ENCODE peak calls at places on chromosomes 12 and 14, in eight cellular contexts. One of them, this sample, is unnamed.

GRCh38 chr12:67147447-67147846 is 121.7 kb upstream of the CAND1 start:
- DNase-seq in retinal pigment epithelial cell: no peak
- DNase-seq in SK-N-SH: no peak
- DNase-seq in AG10803: no peak
- DNase-seq in OCI-LY7: no peak
- DNase-seq in heart left ventricle: no peak
- DNase-seq in astrocyte of the cerebellum: no peak
- DNase-seq in heart right ventricle: no peak
- DNase-seq in this sample: no peak

GRCh38 chr14:59093889-59094288 is 94.6 kb upstream of the DAAM1 start:
- DNase-seq in retinal pigment epithelial cell: no peak
- DNase-seq in SK-N-SH: peak; percentile 32
- DNase-seq in AG10803: peak; percentile 6
- DNase-seq in OCI-LY7: no peak
- DNase-seq in heart left ventricle: no peak
- DNase-seq in astrocyte of the cerebellum: no peak
- DNase-seq in heart right ventricle: no peak
- DNase-seq in this sample: no peak

GRCh38 chr14:57057803-57058202 is 210.9 kb downstream of the EXOC5 start:
- DNase-seq in retinal pigment epithelial cell: no peak
- DNase-seq in SK-N-SH: no peak
- DNase-seq in AG10803: no peak
- DNase-seq in OCI-LY7: no peak
- DNase-seq in heart left ventricle: no peak
- DNase-seq in astrocyte of the cerebellum: no peak
- DNase-seq in heart right ventricle: no peak
- DNase-seq in this sample: no peak

GRCh38 chr14:28759056-28759657 is 7.4 kb upstream of the FOXG1 start:
- DNase-seq in retinal pigment epithelial cell: no peak
- DNase-seq in SK-N-SH: no peak
- DNase-seq in AG10803: no peak
- DNase-seq in OCI-LY7: no peak
- DNase-seq in heart left ventricle: no peak
- DNase-seq in astrocyte of the cerebellum: no peak
- DNase-seq in heart right ventricle: no peak
- DNase-seq in this sample: no peak

GRCh38 chr14:68982581-68982980 is 3.5 kb upstream of the ACTN1 start:
- DNase-seq in retinal pigment epithelial cell: no peak
- DNase-seq in SK-N-SH: no peak
- DNase-seq in AG10803: peak; percentile 73
- DNase-seq in OCI-LY7: no peak
- DNase-seq in heart left ventricle: no peak
- DNase-seq in astrocyte of the cerebellum: no peak
- DNase-seq in heart right ventricle: no peak
- DNase-seq in this sample: no peak

GRCh38 chr14:88904864-88905263 is 80.4 kb downstream of the TTC8 start:
- DNase-seq in retinal pigment epithelial cell: peak; percentile 4
- DNase-seq in SK-N-SH: peak; percentile 26
- DNase-seq in AG10803: peak; percentile 65
- DNase-seq in OCI-LY7: no peak
- DNase-seq in heart left ventricle: no peak
- DNase-seq in astrocyte of the cerebellum: peak; percentile 19
- DNase-seq in heart right ventricle: no peak
- DNase-seq in this sample: no peak

GRCh38 chr14:80135305-80136088 is 75.8 kb downstream of the DIO2 start:
- DNase-seq in retinal pigment epithelial cell: no peak
- DNase-seq in SK-N-SH: no peak
- DNase-seq in AG10803: no peak
- DNase-seq in OCI-LY7: no peak
- DNase-seq in heart left ventricle: no peak
- DNase-seq in astrocyte of the cerebellum: no peak
- DNase-seq in heart right ventricle: peak; percentile 26
- DNase-seq in this sample: no peak

GRCh38 chr14:95536036-95536577 is 1.3 kb downstream of the GLRX5 start:
- DNase-seq in retinal pigment epithelial cell: no peak
- DNase-seq in SK-N-SH: no peak
- DNase-seq in AG10803: no peak
- DNase-seq in OCI-LY7: no peak
- DNase-seq in heart left ventricle: no peak
- DNase-seq in astrocyte of the cerebellum: no peak
- DNase-seq in heart right ventricle: no peak
- DNase-seq in this sample: no peak

GRCh38 chr12:95326450-95326849 is 108.8 kb downstream of the VEZT start:
- DNase-seq in retinal pigment epithelial cell: peak; percentile 41
- DNase-seq in SK-N-SH: no peak
- DNase-seq in AG10803: peak; percentile 56
- DNase-seq in OCI-LY7: no peak
- DNase-seq in heart left ventricle: no peak
- DNase-seq in astrocyte of the cerebellum: no peak
- DNase-seq in heart right ventricle: no peak
- DNase-seq in this sample: no peak

GRCh38 chr12:109763201-109763841 is 49.7 kb downstream of the FAM222A start:
- DNase-seq in retinal pigment epithelial cell: peak; percentile 3
- DNase-seq in SK-N-SH: no peak
- DNase-seq in AG10803: peak; percentile 38
- DNase-seq in OCI-LY7: no peak
- DNase-seq in heart left ventricle: no peak
- DNase-seq in astrocyte of the cerebellum: no peak
- DNase-seq in heart right ventricle: no peak
- DNase-seq in this sample: peak; percentile 42

GRCh38 chr12:15749937-15750336 is 39.3 kb downstream of the EPS8 start:
- DNase-seq in retinal pigment epithelial cell: no peak
- DNase-seq in SK-N-SH: no peak
- DNase-seq in AG10803: no peak
- DNase-seq in OCI-LY7: no peak
- DNase-seq in heart left ventricle: no peak
- DNase-seq in astrocyte of the cerebellum: no peak
- DNase-seq in heart right ventricle: no peak
- DNase-seq in this sample: no peak

GRCh38 chr12:101823891-101824290 is 6.9 kb downstream of the GNPTAB start:
- DNase-seq in retinal pigment epithelial cell: no peak
- DNase-seq in SK-N-SH: peak; percentile 71
- DNase-seq in AG10803: peak; percentile 17
- DNase-seq in OCI-LY7: peak; percentile 93
- DNase-seq in heart left ventricle: peak; percentile 66
- DNase-seq in astrocyte of the cerebellum: no peak
- DNase-seq in heart right ventricle: peak; percentile 74
- DNase-seq in this sample: peak; percentile 24

GRCh38 chr12:53975816-53976152 is 1.0 kb upstream of the HOTAIR start:
- DNase-seq in retinal pigment epithelial cell: no peak
- DNase-seq in SK-N-SH: no peak
- DNase-seq in AG10803: no peak
- DNase-seq in OCI-LY7: no peak
- DNase-seq in heart left ventricle: no peak
- DNase-seq in astrocyte of the cerebellum: no peak
- DNase-seq in heart right ventricle: no peak
- DNase-seq in this sample: no peak

GRCh38 chr14:101225116-101225728 is 321.7 kb upstream of the RTL1 start:
- DNase-seq in retinal pigment epithelial cell: no peak
- DNase-seq in SK-N-SH: no peak
- DNase-seq in AG10803: no peak
- DNase-seq in OCI-LY7: no peak
- DNase-seq in heart left ventricle: no peak
- DNase-seq in astrocyte of the cerebellum: no peak
- DNase-seq in heart right ventricle: no peak
- DNase-seq in this sample: no peak

GRCh38 chr12:8947737-8948136 is 1.7 kb downstream of the M6PR start:
- DNase-seq in retinal pigment epithelial cell: no peak
- DNase-seq in SK-N-SH: no peak
- DNase-seq in AG10803: no peak
- DNase-seq in OCI-LY7: peak; percentile 22
- DNase-seq in heart left ventricle: no peak
- DNase-seq in astrocyte of the cerebellum: no peak
- DNase-seq in heart right ventricle: no peak
- DNase-seq in this sample: no peak
- H3K4me3 ChIP-seq in retinal pigment epithelial cell: peak overlapping the region; percentile 97
- H3K4me3 ChIP-seq in SK-N-SH: peak overlapping the region; percentile 97
- H3K4me3 ChIP-seq in AG10803: no peak overlapping the region
- H3K4me3 ChIP-seq in OCI-LY7: peak overlapping the region; percentile 88
- H3K4me3 ChIP-seq in heart left ventricle: no peak overlapping the region
- H3K4me3 ChIP-seq in astrocyte of the cerebellum: no peak overlapping the region
- H3K4me3 ChIP-seq in heart right ventricle: no peak overlapping the region
- H3K4me3 ChIP-seq in this sample: peak overlapping the region; percentile 88

GRCh38 chr12:78269620-78270019 is 438.9 kb downstream of the NAV3 start:
- DNase-seq in retinal pigment epithelial cell: no peak
- DNase-seq in SK-N-SH: no peak
- DNase-seq in AG10803: peak; percentile 11
- DNase-seq in OCI-LY7: no peak
- DNase-seq in heart left ventricle: no peak
- DNase-seq in astrocyte of the cerebellum: no peak
- DNase-seq in heart right ventricle: no peak
- DNase-seq in this sample: no peak
- H3K4me3 ChIP-seq in retinal pigment epithelial cell: no peak overlapping the region
- H3K4me3 ChIP-seq in SK-N-SH: no peak overlapping the region
- H3K4me3 ChIP-seq in AG10803: no peak overlapping the region
- H3K4me3 ChIP-seq in OCI-LY7: no peak overlapping the region
- H3K4me3 ChIP-seq in heart left ventricle: no peak overlapping the region
- H3K4me3 ChIP-seq in astrocyte of the cerebellum: no peak overlapping the region
- H3K4me3 ChIP-seq in heart right ventricle: no peak overlapping the region
- H3K4me3 ChIP-seq in this sample: no peak overlapping the region

GRCh38 chr12:126837697-126838096 is 1429.3 kb upstream of the TMEM132C start:
- DNase-seq in retinal pigment epithelial cell: no peak
- DNase-seq in SK-N-SH: no peak
- DNase-seq in AG10803: no peak
- DNase-seq in OCI-LY7: no peak
- DNase-seq in heart left ventricle: no peak
- DNase-seq in astrocyte of the cerebellum: no peak
- DNase-seq in heart right ventricle: no peak
- DNase-seq in this sample: no peak
- H3K4me3 ChIP-seq in retinal pigment epithelial cell: no peak overlapping the region
- H3K4me3 ChIP-seq in SK-N-SH: no peak overlapping the region
- H3K4me3 ChIP-seq in AG10803: no peak overlapping the region
- H3K4me3 ChIP-seq in OCI-LY7: no peak overlapping the region
- H3K4me3 ChIP-seq in heart left ventricle: no peak overlapping the region
- H3K4me3 ChIP-seq in astrocyte of the cerebellum: no peak overlapping the region
- H3K4me3 ChIP-seq in heart right ventricle: no peak overlapping the region
- H3K4me3 ChIP-seq in this sample: no peak overlapping the region

DNA sequence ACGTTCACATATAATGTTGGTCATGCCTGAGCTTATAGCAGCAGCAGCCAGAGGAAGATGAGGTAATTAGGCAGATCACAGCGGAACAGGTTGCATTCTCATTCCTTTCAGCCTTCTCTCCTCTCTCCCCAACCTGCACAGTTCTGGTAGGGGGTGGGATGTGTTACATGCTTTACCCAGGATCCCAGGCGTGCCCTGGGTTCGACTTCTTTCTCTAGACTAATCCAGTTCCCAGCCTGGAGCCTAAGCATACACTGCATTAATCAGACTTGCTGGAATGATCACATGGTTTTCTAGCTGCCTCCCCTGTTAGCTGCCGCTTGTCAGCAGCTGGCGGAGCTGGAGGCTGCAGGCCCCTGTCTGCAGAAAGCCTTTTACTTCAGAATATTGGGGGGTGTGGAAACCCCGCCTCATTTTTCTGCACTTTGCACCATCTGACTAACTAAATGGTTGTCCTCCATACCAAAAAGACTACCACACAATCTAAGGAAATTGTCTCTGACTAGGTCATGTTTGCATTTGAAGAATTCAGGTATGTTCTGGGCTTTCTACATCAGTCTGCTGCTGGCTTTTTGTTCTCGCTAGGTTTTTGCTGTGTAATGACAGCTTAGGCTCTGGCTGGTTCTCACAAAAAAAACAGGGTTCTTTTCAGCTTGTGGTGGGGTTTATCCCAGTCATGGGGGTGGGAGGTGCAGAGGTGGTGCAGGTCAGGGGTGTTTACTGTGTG is 45.9 kb upstream of the EVL start:
- DNase-seq in retinal pigment epithelial cell: peak; percentile 68
- DNase-seq in SK-N-SH: peak; percentile 62
- DNase-seq in AG10803: no peak
- DNase-seq in OCI-LY7: no peak
- DNase-seq in heart left ventricle: no peak
- DNase-seq in astrocyte of the cerebellum: no peak
- DNase-seq in heart right ventricle: no peak
- DNase-seq in this sample: no peak
- H3K4me3 ChIP-seq in retinal pigment epithelial cell: peak overlapping the region; percentile 43
- H3K4me3 ChIP-seq in SK-N-SH: no peak overlapping the region
- H3K4me3 ChIP-seq in AG10803: no peak overlapping the region
- H3K4me3 ChIP-seq in OCI-LY7: no peak overlapping the region
- H3K4me3 ChIP-seq in heart left ventricle: peak overlapping the region; percentile 14
- H3K4me3 ChIP-seq in astrocyte of the cerebellum: no peak overlapping the region
- H3K4me3 ChIP-seq in heart right ventricle: no peak overlapping the region
- H3K4me3 ChIP-seq in this sample: no peak overlapping the region

GRCh38 chr12:23535441-23535840 is 414.0 kb downstream of the SOX5 start:
- DNase-seq in retinal pigment epithelial cell: no peak
- DNase-seq in SK-N-SH: no peak
- DNase-seq in AG10803: no peak
- DNase-seq in OCI-LY7: no peak
- DNase-seq in heart left ventricle: no peak
- DNase-seq in astrocyte of the cerebellum: no peak
- DNase-seq in heart right ventricle: no peak
- DNase-seq in this sample: no peak

GRCh38 chr12:23534196-23534595 is 415.3 kb downstream of the SOX5 start:
- DNase-seq in retinal pigment epithelial cell: no peak
- DNase-seq in SK-N-SH: no peak
- DNase-seq in AG10803: no peak
- DNase-seq in OCI-LY7: no peak
- DNase-seq in heart left ventricle: no peak
- DNase-seq in astrocyte of the cerebellum: no peak
- DNase-seq in heart right ventricle: no peak
- DNase-seq in this sample: no peak

GRCh38 chr12:23533699-23534098 is 415.8 kb downstream of the SOX5 start:
- DNase-seq in retinal pigment epithelial cell: no peak
- DNase-seq in SK-N-SH: no peak
- DNase-seq in AG10803: no peak
- DNase-seq in OCI-LY7: no peak
- DNase-seq in heart left ventricle: no peak
- DNase-seq in astrocyte of the cerebellum: no peak
- DNase-seq in heart right ventricle: no peak
- DNase-seq in this sample: no peak

GRCh38 chr12:23533295-23533694 is 416.2 kb downstream of the SOX5 start:
- DNase-seq in retinal pigment epithelial cell: no peak
- DNase-seq in SK-N-SH: no peak
- DNase-seq in AG10803: no peak
- DNase-seq in OCI-LY7: no peak
- DNase-seq in heart left ventricle: no peak
- DNase-seq in astrocyte of the cerebellum: no peak
- DNase-seq in heart right ventricle: no peak
- DNase-seq in this sample: no peak

GRCh38 chr12:23536293-23536692 is 413.2 kb downstream of the SOX5 start:
- DNase-seq in retinal pigment epithelial cell: no peak
- DNase-seq in SK-N-SH: no peak
- DNase-seq in AG10803: no peak
- DNase-seq in OCI-LY7: peak; percentile 90
- DNase-seq in heart left ventricle: no peak
- DNase-seq in astrocyte of the cerebellum: no peak
- DNase-seq in heart right ventricle: no peak
- DNase-seq in this sample: no peak
- H3K4me3 ChIP-seq in retinal pigment epithelial cell: no peak overlapping the region
- H3K4me3 ChIP-seq in SK-N-SH: no peak overlapping the region
- H3K4me3 ChIP-seq in AG10803: no peak overlapping the region
- H3K4me3 ChIP-seq in OCI-LY7: no peak overlapping the region
- H3K4me3 ChIP-seq in heart left ventricle: no peak overlapping the region
- H3K4me3 ChIP-seq in astrocyte of the cerebellum: no peak overlapping the region
- H3K4me3 ChIP-seq in heart right ventricle: no peak overlapping the region
- H3K4me3 ChIP-seq in this sample: no peak overlapping the region

This sample was measured in HFF-Myc.